ENCODE peak calls at places on chromosomes 3 and 15, in five cellular contexts. T is HEK293T, F is K562, I is GM12878, N is HepG2. S is an unnamed sample.

GRCh38 chr3:64083588-64083974 is 60.3 kb upstream of the PSMD6 start:
- DNase-seq in T (no peak), F (no peak), I (no peak), N (no peak), S (no peak)

GRCh38 chr3:170494766-170495165 is 76.1 kb downstream of the CLDN11 start:
- DNase-seq in F (no peak), T (no peak), I (no peak), N (no peak), S (no peak)

GRCh38 chr15:81877533-81878227 is 168.1 kb downstream of the MEX3B start:
- DNase-seq in F (no peak), T (peak; percentile 26), I (no peak), N (no peak), S (no peak)

GRCh38 chr15:47184003-47184404 is 533.3 kb upstream of the SEMA6D start:
- DNase-seq in N (no peak), T (peak; percentile 26), I (no peak), F (no peak), S (peak; percentile 75)

GRCh38 chr3:106049876-106050275 is 181.1 kb upstream of the CBLB start:
- DNase-seq in I (no peak), N (no peak), T (no peak), F (no peak), S (no peak)

GRCh38 chr15:38354321-38354929 is 99.5 kb upstream of the FAM98B start:
- DNase-seq in T (peak; percentile 26), F (peak; percentile 39), I (peak; percentile 31), N (peak; percentile 60), S (peak; percentile 53)

GRCh38 chr3:116339441-116340028 is 105.8 kb downstream of the LSAMP start:
- DNase-seq in N (no peak), F (no peak), T (no peak), I (no peak), S (no peak)

GRCh38 chr3:159787794-159788205 is 200.8 kb upstream of the IL12A start:
- DNase-seq in I (no peak), T (no peak), F (no peak), N (peak; percentile 64), S (no peak)

GRCh38 chr3:56801151-56801596 is 575 bp downstream of the ARHGEF3 start:
- DNase-seq in I (no peak), T (no peak), N (no peak), F (no peak), S (no peak)

GRCh38 chr15:101499863-101500713 is 10.6 kb upstream of the PCSK6 start:
- DNase-seq in I (peak; percentile 24), F (no peak), T (no peak), N (no peak), S (no peak)

GRCh38 chr15:79896634-79897379 is at the start of gene MTHFS:
- DNase-seq in T (peak; percentile 83), I (no peak), F (peak; percentile 89), N (peak; percentile 66), S (peak; percentile 88)

GRCh38 chr3:22399566-22399965 is 648.6 kb upstream of the ZNF385D start:
- DNase-seq in N (no peak), T (no peak), F (no peak), I (no peak), S (no peak)

GRCh38 chr3:129908417-129908816 is 14.9 kb upstream of the TMCC1 start:
- DNase-seq in I (no peak), N (peak; percentile 67), T (no peak), F (no peak), S (no peak)

GRCh38 chr3:7285502-7285901 is 424.6 kb downstream of the GRM7 start:
- DNase-seq in N (no peak), T (no peak), I (no peak), F (no peak), S (no peak)

GRCh38 chr3:37523361-37523760 is 338.3 kb upstream of the CTDSPL start:
- DNase-seq in I (no peak), N (no peak), F (no peak), T (no peak), S (no peak)

GRCh38 chr15:68482246-68482645 is 50.3 kb upstream of the ITGA11 start:
- DNase-seq in F (no peak), T (no peak), N (no peak), I (no peak), S (no peak)

GRCh38 chr3:151263126-151263525 is 15.2 kb downstream of the P2RY14 start:
- DNase-seq in F (no peak), I (no peak), T (no peak), N (no peak), S (no peak)

GRCh38 chr15:99755692-99756409 is 22.6 kb upstream of the LYSMD4 start:
- DNase-seq in F (peak; percentile 49), N (peak; percentile 74), I (peak; percentile 43), T (peak; percentile 76), S (peak; percentile 68)

GRCh38 chr3:51712511-51712931 is 5.7 kb downstream of the GRM2 start:
- DNase-seq in T (no peak), F (no peak), N (no peak), I (no peak), S (peak; percentile 15)

GRCh38 chr3:63726656-63727055 is 74.2 kb downstream of the SNTN start:
- DNase-seq in N (no peak), I (no peak), F (no peak), T (no peak), S (no peak)

DNA sequence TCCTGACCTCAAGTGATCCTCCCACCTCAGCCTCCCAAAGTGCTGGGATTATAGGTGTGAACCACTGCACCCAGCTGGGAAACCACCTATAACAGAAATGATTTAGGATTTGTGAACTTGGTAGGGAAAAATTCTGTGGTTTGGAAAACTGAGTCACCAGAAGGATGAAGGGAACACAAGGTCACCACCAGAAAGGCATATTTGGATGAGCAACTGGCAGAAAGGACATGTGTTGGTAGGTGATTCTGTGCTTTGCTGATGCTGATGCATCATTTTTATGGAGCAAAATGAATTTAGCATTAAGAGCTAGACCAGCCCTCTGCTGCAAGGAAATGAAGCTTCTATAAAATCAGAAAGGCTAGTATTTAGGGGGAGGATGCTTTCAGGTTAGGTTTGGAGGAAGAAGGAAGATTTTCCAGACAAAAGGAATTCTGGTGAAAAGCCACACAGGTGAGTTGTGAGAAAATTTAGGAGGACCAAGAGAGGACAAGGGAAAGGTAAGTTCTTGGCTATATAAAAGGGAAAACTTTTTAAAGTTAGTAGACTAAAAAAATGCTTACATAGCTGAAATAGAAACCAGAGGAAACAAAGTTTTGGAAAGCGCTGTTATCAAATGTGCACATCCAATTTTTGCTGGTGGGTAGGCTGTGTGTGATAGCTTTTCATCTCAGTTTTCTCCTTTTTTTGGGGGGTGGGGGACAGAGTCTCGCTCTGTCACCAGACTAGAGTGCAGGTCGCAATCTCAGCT is 3.6 kb downstream of the PXK start:
- DNase-seq in I (no peak), N (no peak), F (no peak), T (no peak), S (no peak)
- TF ChIP-seq FOXM1 in I (no peak), N (no peak), F (no peak), T (no peak), S (no peak)

DNA sequence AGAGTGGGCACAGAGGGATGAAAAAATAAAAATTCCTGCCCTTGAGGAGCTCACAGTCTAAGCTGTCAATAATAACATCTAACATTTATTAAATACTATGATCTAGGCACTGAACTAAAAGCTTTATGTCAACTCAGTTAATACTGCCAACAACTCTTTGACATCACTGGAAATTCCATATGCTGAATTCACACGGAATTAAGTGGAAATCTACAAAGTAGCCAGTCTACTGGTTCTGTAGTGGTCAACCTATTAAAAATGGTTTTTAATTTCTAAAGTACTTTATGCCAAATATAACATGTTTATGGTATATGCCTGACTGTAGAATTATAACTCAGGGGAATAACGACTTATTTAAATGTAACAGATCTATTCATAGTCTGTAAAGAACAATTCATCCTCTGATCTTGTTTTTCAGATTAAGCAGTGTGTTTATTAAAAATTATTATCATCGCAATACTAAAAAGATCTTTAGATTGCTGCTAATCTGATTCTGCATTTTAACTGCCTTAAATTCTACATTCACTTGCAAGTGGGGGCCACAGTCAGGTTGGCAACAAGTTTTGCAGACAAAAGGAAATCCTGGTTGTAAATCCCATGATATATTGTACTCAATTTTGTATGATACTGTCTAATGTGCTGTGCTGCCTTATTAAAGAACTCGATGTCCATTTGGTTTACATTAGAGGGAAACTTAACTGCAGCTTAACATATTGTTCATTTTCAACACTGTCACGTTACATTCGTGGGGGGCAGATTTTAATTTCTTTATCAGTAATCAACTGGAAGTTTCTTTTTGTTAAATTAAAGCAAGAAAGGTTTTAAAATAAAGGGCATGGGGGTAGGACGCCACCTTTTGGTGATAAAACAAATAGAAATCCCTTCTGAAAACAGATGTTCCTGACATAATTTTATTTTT is 2.6 kb upstream of the FOXP1 start:
- DNase-seq in F (peak; percentile 16), N (no peak), T (no peak), I (no peak), S (peak; percentile 29)
- TF ChIP-seq FOXM1 in F (no peak), N (no peak), T (no peak), I (no peak), S (no peak)

DNA sequence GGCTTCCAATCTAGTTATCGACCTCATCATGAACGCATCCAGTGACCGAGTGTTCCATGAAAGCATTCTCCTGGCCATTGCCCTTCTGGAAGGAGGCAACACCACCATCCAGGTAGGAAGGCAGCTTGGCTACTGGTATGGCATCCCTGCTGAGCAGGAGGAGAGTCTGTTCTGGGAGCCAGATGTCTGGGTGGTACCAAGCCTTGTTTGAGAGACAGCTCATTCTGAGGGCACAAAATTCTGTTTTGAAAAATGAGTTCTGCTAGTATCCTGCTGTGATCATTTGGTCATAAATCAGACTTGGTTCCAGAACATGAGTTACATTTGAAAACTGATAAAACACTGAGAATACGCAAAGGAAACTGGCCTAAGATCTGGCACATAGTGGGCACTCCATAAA is 242.1 kb downstream of the ITPR1 start:
- DNase-seq in I (no peak), N (no peak), T (no peak), F (no peak), S (no peak)
- TF ChIP-seq FOXM1 in I (no peak), N (no peak), T (no peak), F (no peak), S (no peak)

GRCh38 chr15:83890584-83890983 is 236.7 kb downstream of the ADAMTSL3 start:
- DNase-seq in I (no peak), T (no peak), N (no peak), F (no peak), S (no peak)

GRCh38 chr15:83887404-83887803 is 233.5 kb downstream of the ADAMTSL3 start:
- DNase-seq in F (no peak), I (no peak), N (no peak), T (no peak), S (no peak)

GRCh38 chr15:83892498-83892897 is 238.6 kb downstream of the ADAMTSL3 start:
- DNase-seq in N (no peak), F (no peak), I (no peak), T (no peak), S (no peak)

GRCh38 chr15:83893308-83893707 is 239.4 kb downstream of the ADAMTSL3 start:
- DNase-seq in F (no peak), I (no peak), T (no peak), N (no peak), S (no peak)

DNA sequence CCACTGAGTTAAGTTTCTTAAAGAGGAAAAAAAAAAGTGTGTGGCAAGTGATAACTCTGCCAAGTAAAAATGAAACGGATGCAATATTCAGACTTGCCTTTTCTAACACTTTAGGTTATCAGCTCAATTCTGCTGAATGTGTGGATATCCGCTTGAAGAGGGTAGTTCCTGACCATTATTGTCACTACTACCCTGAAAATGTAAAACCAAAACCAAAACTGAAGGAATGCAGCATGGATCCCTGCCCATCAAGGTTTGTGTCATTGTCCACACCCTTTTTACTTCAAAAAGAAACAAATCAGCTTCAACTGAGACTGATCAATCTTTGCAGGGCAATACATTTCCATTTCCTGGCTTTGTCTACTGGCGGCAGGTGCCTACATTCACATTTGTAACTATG is 236.1 kb downstream of the ADAMTSL3 start:
- DNase-seq in T (no peak), I (no peak), F (no peak), N (no peak), S (no peak)
- TF ChIP-seq FOXM1 in T (no peak), I (no peak), F (no peak), N (no peak), S (no peak)

GRCh38 chr3:119559441-119559963 is at the start of gene CD80:
- DNase-seq in I (peak; percentile 82), F (peak; percentile 59), T (peak; percentile 66), N (peak; percentile 45), S (no peak)
- TF ChIP-seq FOXM1 in I (no peak), F (no peak), T (no peak), N (no peak), S (no peak)